ENCODE peak calls at places on chromosomes 7 and 10, in eight cellular contexts. Q, M, X, W, V, N, F and D are unnamed samples.

GRCh38 chr10:66869635-66870034 is 56.2 kb upstream of the LRRTM3 start:
- DNase-seq in Q (no peak), M (no peak), X (no peak), W (no peak), V (no peak), N (no peak), F (no peak), D (no peak)

GRCh38 chr10:7507887-7508726 is 97.3 kb upstream of the SFMBT2 start:
- DNase-seq in Q (no peak), M (no peak), X (no peak), W (no peak), V (no peak), N (no peak), F (no peak), D (no peak)

GRCh38 chr7:139798221-139798620 is 20.4 kb upstream of the HIPK2 start:
- DNase-seq in Q (no peak), M (no peak), X (no peak), W (no peak), V (no peak), N (peak), F (no peak), D (no peak)

GRCh38 chr10:16816142-16816541 is 1.1 kb downstream of the RSU1 start:
- DNase-seq in Q (peak), M (peak), X (no peak), W (no peak), V (no peak), N (no peak), F (peak), D (peak)

GRCh38 chr10:102710604-102711003 is 3.6 kb downstream of the ARL3 start:
- DNase-seq in Q (peak), M (no peak), X (no peak), W (peak), V (no peak), N (no peak), F (peak), D (no peak)

GRCh38 chr7:107113866-107114265 is 54.9 kb upstream of the HBP1 start:
- DNase-seq in Q (no peak), M (no peak), X (no peak), W (no peak), V (no peak), N (no peak), F (no peak), D (no peak)

GRCh38 chr10:77590344-77591237 is 47.0 kb downstream of the KCNMA1 start:
- DNase-seq in Q (no peak), M (no peak), X (no peak), W (no peak), V (peak), N (no peak), F (no peak), D (no peak)

GRCh38 chr10:103787251-103787816 is 68.0 kb downstream of the SH3PXD2A start:
- DNase-seq in Q (no peak), M (no peak), X (no peak), W (no peak), V (no peak), N (no peak), F (no peak), D (no peak)

GRCh38 chr7:82194011-82194410 is 249.6 kb downstream of the CACNA2D1 start:
- DNase-seq in Q (peak), M (no peak), X (no peak), W (no peak), V (no peak), N (no peak), F (peak), D (no peak)

GRCh38 chr10:125276137-125276536 is 115.8 kb upstream of the CTBP2 start:
- DNase-seq in Q (no peak), M (no peak), X (no peak), W (no peak), V (no peak), N (no peak), F (no peak), D (no peak)

GRCh38 chr10:663844-664243 is 25.6 kb downstream of the DIP2C start:
- DNase-seq in Q (no peak), M (no peak), X (peak), W (no peak), V (no peak), N (no peak), F (no peak), D (no peak)

GRCh38 chr10:61000769-61001730 is 57.1 kb upstream of the RHOBTB1 start:
- DNase-seq in Q (peak), M (no peak), X (no peak), W (no peak), V (no peak), N (peak), F (peak), D (peak)

GRCh38 chr7:69748530-69748929 is 150.3 kb downstream of the AUTS2 start:
- DNase-seq in Q (no peak), M (no peak), X (no peak), W (no peak), V (no peak), N (no peak), F (no peak), D (no peak)

GRCh38 chr10:132861884-132862461 is 76.0 kb upstream of the NKX6-2 start:
- DNase-seq in Q (no peak), M (no peak), X (no peak), W (no peak), V (peak), N (no peak), F (no peak), D (no peak)

GRCh38 chr7:74074731-74075130 is 8.9 kb upstream of the LIMK1 start:
- DNase-seq in Q (no peak), M (no peak), X (no peak), W (no peak), V (no peak), N (no peak), F (peak), D (no peak)